ENCODE peak calls at places on chromosomes 6 and 20, in six cellular contexts. J is effector memory CD4-positive, alpha-beta T cell; E is colonic mucosa; R is GM23248; K is IMR-90; S is CD8-positive, alpha-beta T cell. H is an unnamed sample.

GRCh38 chr6:7731289-7731688 is 5.4 kb downstream of the BMP6 start:
- DNase-seq in K (no peak), E (no peak), J (no peak), S (no peak), R (no peak), H (no peak)

GRCh38 chr20:40506567-40506966 is 182.5 kb downstream of the MAFB start:
- DNase-seq in R (peak; percentile 100), S (no peak), K (peak; percentile 80), J (no peak), E (peak; percentile 64), H (peak; percentile 95)

GRCh38 chr6:37582309-37582708 is 82.6 kb upstream of the CCDC167 start:
- DNase-seq in S (no peak), R (peak; percentile 41), E (no peak), K (no peak), J (no peak), H (peak; percentile 48)

GRCh38 chr6:71642120-71642519 is 244.2 kb upstream of the RIMS1 start:
- DNase-seq in R (no peak), E (no peak), K (no peak), S (no peak), J (no peak), H (no peak)

GRCh38 chr20:48148916-48149672 is 363.8 kb upstream of the SULF2 start:
- DNase-seq in R (no peak), K (no peak), S (no peak), E (no peak), J (no peak), H (no peak)

GRCh38 chr6:166520905-166521834 is 65.3 kb downstream of the RAMACL start:
- DNase-seq in S (no peak), R (peak; percentile 29), E (no peak), J (no peak), K (peak; percentile 50), H (no peak)

GRCh38 chr20:22585786-22586493 is 1.6 kb upstream of the FOXA2 start:
- DNase-seq in R (no peak), K (no peak), S (no peak), J (no peak), E (peak; percentile 25), H (no peak)

GRCh38 chr20:4946585-4947378 is 54.5 kb downstream of the SLC23A2 start:
- DNase-seq in R (peak; percentile 31), S (no peak), K (no peak), E (no peak), J (no peak), H (no peak)

GRCh38 chr20:1474817-1475603 is 8.4 kb upstream of the NSFL1C start:
- DNase-seq in R (no peak), J (no peak), S (no peak), E (no peak), K (no peak), H (no peak)

GRCh38 chr20:41482647-41483552 is 116.3 kb upstream of the EMILIN3 start:
- DNase-seq in K (peak; percentile 93), E (no peak), R (peak; percentile 88), J (no peak), S (no peak), H (peak; percentile 89)

GRCh38 chr6:11202513-11203305 is 29.8 kb downstream of the NEDD9 start:
- DNase-seq in R (no peak), S (peak; percentile 7), J (no peak), E (no peak), K (peak; percentile 41), H (peak; percentile 31)

GRCh38 chr6:24093381-24093780 is 32.6 kb upstream of the NRSN1 start:
- DNase-seq in R (peak; percentile 36), J (no peak), E (no peak), S (no peak), K (no peak), H (peak; percentile 53)

GRCh38 chr6:38034269-38034914 is 214.9 kb downstream of the ZFAND3 start:
- DNase-seq in R (peak; percentile 63), J (no peak), E (no peak), K (peak; percentile 79), S (no peak), H (peak; percentile 75)

GRCh38 chr6:33118525-33119123 is 42.8 kb downstream of the HLA-DPB1 start:
- DNase-seq in J (no peak), K (peak; percentile 49), R (peak; percentile 54), S (no peak), E (no peak), H (peak; percentile 84)

GRCh38 chr6:64777941-64778785 is 928.9 kb downstream of the EYS start:
- DNase-seq in R (no peak), E (no peak), J (no peak), K (peak; percentile 10), S (no peak), H (no peak)

DNA sequence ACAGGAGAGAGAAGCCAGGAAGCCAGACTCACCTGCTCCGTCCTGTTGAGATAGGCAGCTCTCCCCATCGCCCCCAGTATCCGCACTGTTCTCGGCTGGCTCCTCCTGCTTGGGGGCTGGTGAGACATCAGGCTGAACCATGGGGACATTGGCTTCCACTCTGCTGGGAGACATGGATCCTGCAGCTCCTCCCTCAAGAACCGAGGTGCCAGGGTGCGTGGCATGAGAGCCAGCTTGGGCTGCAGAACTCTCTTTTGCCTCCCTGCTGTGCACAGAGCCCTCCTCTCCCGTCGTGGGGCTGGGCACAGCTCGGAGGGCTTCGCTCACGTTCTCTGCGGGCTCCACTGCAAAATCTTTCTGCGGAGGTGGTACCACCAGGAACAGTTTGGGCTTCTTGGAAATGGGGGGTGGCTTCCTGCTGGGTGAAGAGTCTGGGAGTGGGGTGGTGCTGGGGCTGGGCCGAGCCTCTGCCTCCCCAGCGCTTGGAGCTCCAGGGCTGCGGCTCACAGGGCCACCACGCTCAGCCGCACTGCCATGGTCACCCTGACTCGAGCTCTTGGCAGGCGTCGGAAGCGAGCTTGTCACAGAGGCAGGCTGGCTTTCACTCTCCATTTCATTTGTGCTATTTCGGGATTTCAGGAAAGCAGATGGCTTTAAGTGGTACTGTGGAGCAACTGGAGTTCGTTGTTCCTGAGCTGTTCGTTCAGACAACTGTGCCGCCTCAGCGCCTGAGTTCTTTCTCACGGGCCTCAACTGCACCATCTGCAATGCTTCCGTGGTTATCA is 26.5 kb downstream of the HEBP2 start:
- DNase-seq in R (no peak), J (no peak), S (no peak), K (no peak), E (no peak), H (no peak)
- H3K4me3 ChIP-seq in R (no peak overlapping the region), J (no peak overlapping the region), S (no peak overlapping the region), K (no peak overlapping the region), E (no peak overlapping the region), H (no peak overlapping the region)

DNA sequence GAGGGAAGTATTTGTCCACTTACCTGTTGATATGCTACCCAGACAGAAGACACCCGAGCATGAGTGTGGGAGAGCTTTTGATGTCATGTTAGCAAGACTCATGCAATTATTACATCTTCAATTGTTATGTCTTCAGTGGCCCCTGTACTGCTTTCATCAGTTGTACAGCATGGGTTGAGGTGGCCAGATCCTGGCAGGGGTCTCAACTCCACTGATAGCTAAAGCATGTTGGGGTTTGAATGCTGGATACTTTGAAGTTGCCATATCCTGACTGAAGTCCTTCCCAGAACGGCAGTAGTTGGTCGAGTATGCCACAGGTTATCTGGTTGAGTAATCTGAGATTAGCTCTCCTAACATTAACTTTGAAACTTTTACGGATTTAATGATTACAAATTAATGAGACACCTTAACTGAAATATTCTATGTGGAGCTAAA is 46.7 kb downstream of the LRRN4 start:
- DNase-seq in R (peak; percentile 47), J (no peak), K (no peak), S (no peak), E (peak; percentile 26), H (peak; percentile 21)
- H3K4me3 ChIP-seq in R (peak overlapping the region; percentile 88), J (peak overlapping the region; percentile 87), K (peak overlapping the region; percentile 92), S (peak overlapping the region; percentile 76), E (peak overlapping the region; percentile 91), H (peak overlapping the region; percentile 98)

DNA sequence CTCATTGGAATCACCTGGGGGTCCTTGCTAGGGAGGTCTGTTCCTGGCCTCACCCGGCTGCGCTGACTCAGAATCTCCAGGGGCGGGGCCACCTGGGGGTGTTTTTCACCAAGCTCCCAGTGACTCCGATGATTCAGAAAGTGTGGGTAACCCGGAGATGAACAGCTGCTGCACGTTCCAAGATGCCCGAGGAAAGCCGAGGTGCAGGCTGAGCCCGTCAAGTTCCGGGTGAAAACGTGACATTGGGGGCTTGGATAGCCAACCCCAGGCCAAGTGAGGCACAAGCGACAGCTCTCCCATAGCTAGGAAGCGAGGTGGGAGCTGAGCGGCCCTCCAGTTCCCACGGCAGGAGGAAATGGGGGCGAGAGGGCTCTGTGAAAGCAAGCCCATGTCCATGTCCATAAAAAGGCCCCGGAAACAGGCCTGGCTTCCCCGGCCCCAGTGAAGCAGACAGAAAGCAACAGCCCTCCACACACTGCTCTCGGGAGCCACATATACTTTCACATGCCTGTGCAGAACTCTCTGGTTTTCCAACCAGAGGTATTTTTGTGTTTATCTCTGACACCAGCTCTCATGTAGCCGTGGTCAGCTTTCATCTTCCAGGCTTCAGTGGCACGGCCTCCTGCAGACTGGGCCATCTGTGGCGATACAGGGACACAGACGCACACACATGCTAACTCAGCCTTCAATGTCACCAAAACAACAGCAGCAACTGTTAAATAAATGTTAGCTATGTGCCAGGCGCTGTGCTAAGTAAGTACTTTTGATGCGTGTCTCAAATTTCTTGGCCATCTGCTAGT is 90.6 kb upstream of the CCDC28A start:
- DNase-seq in S (no peak), K (peak; percentile 86), R (no peak), J (no peak), E (no peak), H (peak; percentile 30)
- H3K4me3 ChIP-seq in S (no peak overlapping the region), K (peak overlapping the region; percentile 16), R (no peak overlapping the region), J (no peak overlapping the region), E (no peak overlapping the region), H (no peak overlapping the region)

GRCh38 chr6:114997813-114998292 is 655.0 kb upstream of the HS3ST5 start:
- DNase-seq in R (no peak), K (no peak), J (no peak), S (no peak), E (no peak), H (peak; percentile 15)

GRCh38 chr6:115004204-115004603 is 661.4 kb upstream of the HS3ST5 start:
- DNase-seq in S (no peak), E (no peak), J (no peak), R (no peak), K (no peak), H (peak; percentile 12)

GRCh38 chr6:115001726-115002436 is 659.1 kb upstream of the HS3ST5 start:
- DNase-seq in S (no peak), R (no peak), E (no peak), K (no peak), J (no peak), H (no peak)

GRCh38 chr6:115000736-115001135 is 657.9 kb upstream of the HS3ST5 start:
- DNase-seq in K (no peak), R (no peak), E (no peak), S (no peak), J (no peak), H (peak; percentile 57)

DNA sequence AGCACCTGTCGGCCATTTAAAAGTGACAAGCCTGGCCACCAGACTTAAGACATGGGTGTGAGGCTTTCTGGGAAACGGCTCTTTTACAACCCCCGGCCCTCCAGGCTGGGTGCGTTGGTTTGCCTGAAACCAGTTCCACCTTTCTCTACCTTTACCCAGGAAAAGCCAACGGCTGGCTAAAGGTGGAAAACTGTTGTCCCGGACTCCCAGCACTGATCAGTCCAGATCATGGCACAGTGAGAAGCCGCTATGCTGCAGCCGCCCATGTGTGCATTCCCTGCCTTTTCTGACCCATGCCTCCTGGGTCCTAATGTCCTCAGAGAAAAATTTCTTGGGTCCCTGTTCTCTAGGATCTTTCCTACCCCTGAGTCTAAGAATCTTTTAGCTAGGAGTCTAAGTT is 655.7 kb upstream of the HS3ST5 start:
- DNase-seq in R (no peak), K (no peak), J (no peak), S (no peak), E (no peak), H (no peak)
- H3K4me3 ChIP-seq in R (no peak overlapping the region), K (no peak overlapping the region), J (no peak overlapping the region), S (no peak overlapping the region), E (no peak overlapping the region), H (no peak overlapping the region)

H was measured in adipocyte.